ENCODE peak calls at places on chromosomes 16 and 17, in five cellular contexts. N is HEK293T, U is GM12878, S is SK-N-SH, H is K562. P is an unnamed sample.
A peak's percentile ranks its signal among the peaks of the same experiment; 100 is the strongest.

GRCh38 chr16:47565454-47565853 is 104.3 kb downstream of the PHKB start:
- DNase-seq in N (no peak), U (no peak), H (no peak), S (no peak), P (no peak)

GRCh38 chr16:84088695-84089395 is 27.9 kb downstream of the MBTPS1 start:
- DNase-seq in N (no peak), U (peak; percentile 67), H (no peak), S (no peak), P (peak; percentile 24)

GRCh38 chr16:51875834-51876725 is 670.9 kb downstream of the TOX3 start:
- DNase-seq in N (no peak), H (no peak), S (no peak), U (no peak), P (no peak)

GRCh38 chr16:21566891-21567414 is 32.4 kb upstream of the METTL9 start:
- DNase-seq in H (no peak), N (no peak), S (no peak), U (no peak), P (no peak)

GRCh38 chr17:31571124-31571892 is 179.8 kb downstream of the RAB11FIP4 start:
- DNase-seq in S (no peak), H (no peak), U (no peak), N (no peak), P (no peak)

GRCh38 chr16:68356249-68356918 is 45.6 kb downstream of the PRMT7 start:
- DNase-seq in S (peak; percentile 25), H (no peak), U (peak; percentile 69), N (no peak), P (no peak)

GRCh38 chr16:78480588-78480987 is 381.1 kb downstream of the WWOX start:
- DNase-seq in H (no peak), N (no peak), U (no peak), S (no peak), P (peak; percentile 92)

GRCh38 chr17:79009397-79010303 is at the start of gene CANT1:
- DNase-seq in N (peak; percentile 99), S (peak; percentile 100), U (peak; percentile 64), H (peak; percentile 95), P (peak; percentile 84)

GRCh38 chr17:68057531-68057952 is 22.0 kb downstream of the KPNA2 start:
- DNase-seq in U (no peak), H (peak; percentile 21), S (peak; percentile 24), N (peak; percentile 12), P (no peak)

GRCh38 chr16:27228621-27229501 is 25.5 kb downstream of the KDM8 start:
- DNase-seq in N (no peak), U (no peak), S (no peak), H (peak; percentile 38), P (no peak)
- TF ChIP-seq FOXM1 in N (no peak), U (no peak), S (no peak), H (no peak), P (no peak)

GRCh38 chr16:70746708-70747424 is 54.1 kb downstream of the VAC14 start:
- DNase-seq in U (no peak), N (no peak), S (no peak), H (peak; percentile 79), P (peak; percentile 99)
- TF ChIP-seq FOXM1 in U (no peak), N (no peak), S (no peak), H (no peak), P (no peak)

GRCh38 chr16:67114793-67115192 is 5.1 kb downstream of the PHAF1 start:
- DNase-seq in U (no peak), N (no peak), S (no peak), H (no peak), P (no peak)
- TF ChIP-seq FOXM1 in U (no peak), N (no peak), S (no peak), H (no peak), P (no peak)

GRCh38 chr17:61647044-61647443 is 56.0 kb upstream of the NACA2 start:
- DNase-seq in H (no peak), S (no peak), N (no peak), U (no peak), P (no peak)
- TF ChIP-seq FOXM1 in H (no peak), S (no peak), N (no peak), U (no peak), P (no peak)

GRCh38 chr16:17407321-17407720 is 63.4 kb downstream of the XYLT1 start:
- DNase-seq in H (no peak), N (no peak), S (no peak), U (no peak), P (no peak)
- TF ChIP-seq FOXM1 in H (no peak), N (no peak), S (no peak), U (no peak), P (no peak)

P was measured in HepG2.